ENCODE peak calls at places on chromosomes 3 and 15, in eight cellular contexts. One of them, this sample, is unnamed.
A peak's percentile ranks its signal among the peaks of the same experiment; 100 is the strongest.

GRCh38 chr3:99638244-99638948 is at the start of gene COL8A1:
- DNase-seq in CD8-positive, alpha-beta T cell: no peak
- DNase-seq in CD8-positive, alpha-beta memory T cell: no peak
- DNase-seq in lower lobe of right lung: peak; percentile 76
- DNase-seq in small intestine: no peak
- DNase-seq in neural progenitor cell: peak; percentile 57
- DNase-seq in uterus: peak; percentile 61
- DNase-seq in body of pancreas: peak; percentile 22
- DNase-seq in this sample: no peak

GRCh38 chr15:65789759-65790158 is 2.3 kb downstream of the DENND4A start:
- DNase-seq in CD8-positive, alpha-beta T cell: no peak
- DNase-seq in CD8-positive, alpha-beta memory T cell: no peak
- DNase-seq in lower lobe of right lung: no peak
- DNase-seq in small intestine: no peak
- DNase-seq in neural progenitor cell: no peak
- DNase-seq in uterus: no peak
- DNase-seq in body of pancreas: no peak
- DNase-seq in this sample: no peak

GRCh38 chr3:27721717-27722564 is at the start of gene EOMES:
- DNase-seq in CD8-positive, alpha-beta T cell: peak; percentile 73
- DNase-seq in CD8-positive, alpha-beta memory T cell: peak; percentile 78
- DNase-seq in lower lobe of right lung: peak; percentile 52
- DNase-seq in small intestine: peak; percentile 46
- DNase-seq in neural progenitor cell: peak; percentile 89
- DNase-seq in uterus: no peak
- DNase-seq in body of pancreas: peak; percentile 50
- DNase-seq in this sample: peak; percentile 65

GRCh38 chr3:5035113-5035512 is 55.9 kb downstream of the BHLHE40 start:
- DNase-seq in CD8-positive, alpha-beta T cell: no peak
- DNase-seq in CD8-positive, alpha-beta memory T cell: no peak
- DNase-seq in lower lobe of right lung: no peak
- DNase-seq in small intestine: no peak
- DNase-seq in neural progenitor cell: no peak
- DNase-seq in uterus: no peak
- DNase-seq in body of pancreas: no peak
- DNase-seq in this sample: no peak

GRCh38 chr3:49689046-49689886 is at the start of the genes MST1 and RNF123:
- DNase-seq in CD8-positive, alpha-beta T cell: peak; percentile 92
- DNase-seq in CD8-positive, alpha-beta memory T cell: peak; percentile 94
- DNase-seq in lower lobe of right lung: peak; percentile 92
- DNase-seq in small intestine: peak; percentile 85
- DNase-seq in neural progenitor cell: peak; percentile 97
- DNase-seq in uterus: peak; percentile 91
- DNase-seq in body of pancreas: peak; percentile 87
- DNase-seq in this sample: peak; percentile 94

GRCh38 chr3:182912476-182912875 is 67.9 kb downstream of the DCUN1D1 start:
- DNase-seq in CD8-positive, alpha-beta T cell: no peak
- DNase-seq in CD8-positive, alpha-beta memory T cell: no peak
- DNase-seq in lower lobe of right lung: no peak
- DNase-seq in small intestine: no peak
- DNase-seq in neural progenitor cell: no peak
- DNase-seq in uterus: no peak
- DNase-seq in body of pancreas: no peak
- DNase-seq in this sample: no peak

GRCh38 chr3:138941259-138941885 is 5.6 kb downstream of the FOXL2 start:
- DNase-seq in CD8-positive, alpha-beta T cell: no peak
- DNase-seq in CD8-positive, alpha-beta memory T cell: no peak
- DNase-seq in lower lobe of right lung: no peak
- DNase-seq in small intestine: peak; percentile 61
- DNase-seq in neural progenitor cell: peak; percentile 79
- DNase-seq in uterus: no peak
- DNase-seq in body of pancreas: no peak
- DNase-seq in this sample: peak; percentile 42

GRCh38 chr15:22974745-22975144 is 5.4 kb downstream of the CYFIP1 start:
- DNase-seq in CD8-positive, alpha-beta T cell: no peak
- DNase-seq in CD8-positive, alpha-beta memory T cell: no peak
- DNase-seq in lower lobe of right lung: no peak
- DNase-seq in small intestine: no peak
- DNase-seq in neural progenitor cell: no peak
- DNase-seq in uterus: no peak
- DNase-seq in body of pancreas: no peak
- DNase-seq in this sample: no peak

GRCh38 chr3:179046497-179047353 is 24.9 kb downstream of the ZMAT3 start:
- DNase-seq in CD8-positive, alpha-beta T cell: no peak
- DNase-seq in CD8-positive, alpha-beta memory T cell: no peak
- DNase-seq in lower lobe of right lung: no peak
- DNase-seq in small intestine: no peak
- DNase-seq in neural progenitor cell: no peak
- DNase-seq in uterus: no peak
- DNase-seq in body of pancreas: no peak
- DNase-seq in this sample: no peak

GRCh38 chr3:14497321-14497720 is 42.8 kb downstream of the GRIP2 start:
- DNase-seq in CD8-positive, alpha-beta T cell: no peak
- DNase-seq in CD8-positive, alpha-beta memory T cell: no peak
- DNase-seq in lower lobe of right lung: no peak
- DNase-seq in small intestine: no peak
- DNase-seq in neural progenitor cell: no peak
- DNase-seq in uterus: no peak
- DNase-seq in body of pancreas: no peak
- DNase-seq in this sample: no peak

GRCh38 chr3:118810499-118811035 is 224.1 kb downstream of the IGSF11 start:
- DNase-seq in CD8-positive, alpha-beta T cell: no peak
- DNase-seq in CD8-positive, alpha-beta memory T cell: no peak
- DNase-seq in lower lobe of right lung: no peak
- DNase-seq in small intestine: no peak
- DNase-seq in neural progenitor cell: no peak
- DNase-seq in uterus: no peak
- DNase-seq in body of pancreas: no peak
- DNase-seq in this sample: no peak

GRCh38 chr3:101253429-101253828 is 66.9 kb downstream of the IMPG2 start:
- DNase-seq in CD8-positive, alpha-beta T cell: no peak
- DNase-seq in CD8-positive, alpha-beta memory T cell: no peak
- DNase-seq in lower lobe of right lung: no peak
- DNase-seq in small intestine: no peak
- DNase-seq in neural progenitor cell: no peak
- DNase-seq in uterus: no peak
- DNase-seq in body of pancreas: no peak
- DNase-seq in this sample: no peak

GRCh38 chr15:59298255-59298856 is 74.3 kb downstream of the MYO1E start:
- DNase-seq in CD8-positive, alpha-beta T cell: no peak
- DNase-seq in CD8-positive, alpha-beta memory T cell: no peak
- DNase-seq in lower lobe of right lung: no peak
- DNase-seq in small intestine: no peak
- DNase-seq in neural progenitor cell: no peak
- DNase-seq in uterus: no peak
- DNase-seq in body of pancreas: no peak
- DNase-seq in this sample: no peak

GRCh38 chr3:178623666-178624255 is 87.5 kb downstream of the KCNMB2 start:
- DNase-seq in CD8-positive, alpha-beta T cell: no peak
- DNase-seq in CD8-positive, alpha-beta memory T cell: no peak
- DNase-seq in lower lobe of right lung: no peak
- DNase-seq in small intestine: no peak
- DNase-seq in neural progenitor cell: no peak
- DNase-seq in uterus: no peak
- DNase-seq in body of pancreas: no peak
- DNase-seq in this sample: no peak

GRCh38 chr3:21017115-21017852 is 733.7 kb downstream of the ZNF385D start:
- DNase-seq in CD8-positive, alpha-beta T cell: no peak
- DNase-seq in CD8-positive, alpha-beta memory T cell: no peak
- DNase-seq in lower lobe of right lung: no peak
- DNase-seq in small intestine: no peak
- DNase-seq in neural progenitor cell: peak; percentile 3
- DNase-seq in uterus: no peak
- DNase-seq in body of pancreas: no peak
- DNase-seq in this sample: no peak
- H3K9me3 ChIP-seq in CD8-positive, alpha-beta T cell: no peaks in the 10 kb centered on the region
- H3K9me3 ChIP-seq in CD8-positive, alpha-beta memory T cell: no peaks in the 10 kb centered on the region
- H3K9me3 ChIP-seq in lower lobe of right lung: peaks cover 10% of the 10 kb centered on the region
- H3K9me3 ChIP-seq in small intestine: no peaks in the 10 kb centered on the region
- H3K9me3 ChIP-seq in neural progenitor cell: no peaks in the 10 kb centered on the region
- H3K9me3 ChIP-seq in uterus: no peaks in the 10 kb centered on the region
- H3K9me3 ChIP-seq in body of pancreas: peaks cover 5% of the 10 kb centered on the region
- H3K9me3 ChIP-seq in this sample: peaks cover 4% of the 10 kb centered on the region

GRCh38 chr15:42282926-42283325 is 9.7 kb upstream of the TMEM87A start:
- DNase-seq in CD8-positive, alpha-beta T cell: no peak
- DNase-seq in CD8-positive, alpha-beta memory T cell: no peak
- DNase-seq in lower lobe of right lung: no peak
- DNase-seq in small intestine: no peak
- DNase-seq in neural progenitor cell: no peak
- DNase-seq in uterus: no peak
- DNase-seq in body of pancreas: no peak
- DNase-seq in this sample: no peak

GRCh38 chr15:42282344-42282743 is 9.1 kb upstream of the TMEM87A start:
- DNase-seq in CD8-positive, alpha-beta T cell: no peak
- DNase-seq in CD8-positive, alpha-beta memory T cell: no peak
- DNase-seq in lower lobe of right lung: no peak
- DNase-seq in small intestine: no peak
- DNase-seq in neural progenitor cell: no peak
- DNase-seq in uterus: no peak
- DNase-seq in body of pancreas: no peak
- DNase-seq in this sample: no peak

GRCh38 chr15:42285042-42285441 is 11.8 kb upstream of the TMEM87A start:
- DNase-seq in CD8-positive, alpha-beta T cell: no peak
- DNase-seq in CD8-positive, alpha-beta memory T cell: no peak
- DNase-seq in lower lobe of right lung: no peak
- DNase-seq in small intestine: no peak
- DNase-seq in neural progenitor cell: no peak
- DNase-seq in uterus: no peak
- DNase-seq in body of pancreas: no peak
- DNase-seq in this sample: no peak

GRCh38 chr15:42284551-42284950 is 11.3 kb upstream of the TMEM87A start:
- DNase-seq in CD8-positive, alpha-beta T cell: no peak
- DNase-seq in CD8-positive, alpha-beta memory T cell: no peak
- DNase-seq in lower lobe of right lung: no peak
- DNase-seq in small intestine: no peak
- DNase-seq in neural progenitor cell: no peak
- DNase-seq in uterus: no peak
- DNase-seq in body of pancreas: no peak
- DNase-seq in this sample: no peak

DNA sequence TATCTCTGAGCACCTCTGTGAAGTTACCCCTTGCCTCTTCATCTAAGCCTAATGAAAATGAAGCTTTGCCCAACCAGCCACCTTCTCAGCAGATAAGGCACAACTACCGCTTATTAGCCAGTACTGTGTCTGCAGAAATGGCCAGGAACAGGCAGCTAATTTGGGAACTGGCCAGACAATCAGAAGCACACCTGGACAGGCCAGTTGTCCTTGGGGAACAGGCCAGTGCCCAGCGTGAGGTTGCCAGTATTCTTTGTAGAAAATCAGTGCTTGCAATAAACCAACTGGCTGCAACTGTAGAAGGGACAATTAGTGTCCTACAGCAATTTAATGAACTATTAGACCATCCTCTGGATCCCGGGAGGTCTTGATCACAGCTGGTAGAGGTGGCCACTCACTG is 10.4 kb upstream of the TMEM87A start:
- DNase-seq in CD8-positive, alpha-beta T cell: no peak
- DNase-seq in CD8-positive, alpha-beta memory T cell: no peak
- DNase-seq in lower lobe of right lung: no peak
- DNase-seq in small intestine: no peak
- DNase-seq in neural progenitor cell: no peak
- DNase-seq in uterus: no peak
- DNase-seq in body of pancreas: peak; percentile 25
- DNase-seq in this sample: no peak
- H3K27me3 ChIP-seq in CD8-positive, alpha-beta T cell: no peaks in the 10 kb centered on the region
- H3K27me3 ChIP-seq in CD8-positive, alpha-beta memory T cell: no peaks in the 10 kb centered on the region
- H3K27me3 ChIP-seq in lower lobe of right lung: no peaks in the 10 kb centered on the region
- H3K27me3 ChIP-seq in small intestine: no peaks in the 10 kb centered on the region
- H3K27me3 ChIP-seq in neural progenitor cell: no peaks in the 10 kb centered on the region
- H3K27me3 ChIP-seq in uterus: no peaks in the 10 kb centered on the region
- H3K27me3 ChIP-seq in body of pancreas: no peaks in the 10 kb centered on the region
- H3K27me3 ChIP-seq in this sample: no peaks in the 10 kb centered on the region

GRCh38 chr3:147540921-147541320 is 131.8 kb downstream of the ZIC1 start:
- DNase-seq in CD8-positive, alpha-beta T cell: no peak
- DNase-seq in CD8-positive, alpha-beta memory T cell: no peak
- DNase-seq in lower lobe of right lung: no peak
- DNase-seq in small intestine: no peak
- DNase-seq in neural progenitor cell: no peak
- DNase-seq in uterus: no peak
- DNase-seq in body of pancreas: no peak
- DNase-seq in this sample: no peak

DNA sequence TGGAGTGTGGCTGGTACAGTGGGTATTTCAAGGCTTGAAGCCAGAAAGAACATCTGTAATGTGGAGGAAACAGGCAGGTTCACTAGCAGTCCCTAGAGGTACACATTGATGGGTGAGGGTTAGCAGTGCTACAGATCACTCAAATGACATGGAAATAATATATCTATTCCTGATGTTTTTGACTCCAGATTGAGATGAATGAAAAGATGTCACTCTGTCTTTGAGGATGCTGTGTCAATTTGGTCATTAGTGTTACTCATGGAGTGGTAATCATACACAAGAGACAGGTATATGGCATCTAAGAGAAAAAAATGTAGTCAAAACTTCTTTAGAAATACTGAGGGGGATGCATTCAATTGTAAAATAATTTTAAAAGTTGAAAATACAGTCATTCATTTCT is 135.1 kb downstream of the ZIC1 start:
- DNase-seq in CD8-positive, alpha-beta T cell: no peak
- DNase-seq in CD8-positive, alpha-beta memory T cell: no peak
- DNase-seq in lower lobe of right lung: no peak
- DNase-seq in small intestine: no peak
- DNase-seq in neural progenitor cell: no peak
- DNase-seq in uterus: no peak
- DNase-seq in body of pancreas: no peak
- DNase-seq in this sample: no peak
- H3K27ac ChIP-seq in CD8-positive, alpha-beta T cell: no peak overlapping the region
- H3K27ac ChIP-seq in CD8-positive, alpha-beta memory T cell: no peak overlapping the region
- H3K27ac ChIP-seq in lower lobe of right lung: no peak overlapping the region
- H3K27ac ChIP-seq in small intestine: no peak overlapping the region
- H3K27ac ChIP-seq in neural progenitor cell: no peak overlapping the region
- H3K27ac ChIP-seq in uterus: no peak overlapping the region
- H3K27ac ChIP-seq in body of pancreas: no peak overlapping the region
- H3K27ac ChIP-seq in this sample: no peak overlapping the region

GRCh38 chr15:25094066-25094465 is 139.3 kb downstream of the SNRPN start:
- DNase-seq in CD8-positive, alpha-beta T cell: no peak
- DNase-seq in CD8-positive, alpha-beta memory T cell: no peak
- DNase-seq in lower lobe of right lung: no peak
- DNase-seq in small intestine: no peak
- DNase-seq in neural progenitor cell: no peak
- DNase-seq in uterus: no peak
- DNase-seq in body of pancreas: no peak
- DNase-seq in this sample: no peak

GRCh38 chr15:25095179-25095578 is 140.4 kb downstream of the SNRPN start:
- DNase-seq in CD8-positive, alpha-beta T cell: no peak
- DNase-seq in CD8-positive, alpha-beta memory T cell: no peak
- DNase-seq in lower lobe of right lung: no peak
- DNase-seq in small intestine: no peak
- DNase-seq in neural progenitor cell: no peak
- DNase-seq in uterus: no peak
- DNase-seq in body of pancreas: no peak
- DNase-seq in this sample: no peak

GRCh38 chr15:25092661-25093060 is 137.9 kb downstream of the SNRPN start:
- DNase-seq in CD8-positive, alpha-beta T cell: no peak
- DNase-seq in CD8-positive, alpha-beta memory T cell: no peak
- DNase-seq in lower lobe of right lung: no peak
- DNase-seq in small intestine: no peak
- DNase-seq in neural progenitor cell: no peak
- DNase-seq in uterus: no peak
- DNase-seq in body of pancreas: no peak
- DNase-seq in this sample: no peak

GRCh38 chr15:25093455-25094029 is 138.8 kb downstream of the SNRPN start:
- DNase-seq in CD8-positive, alpha-beta T cell: no peak
- DNase-seq in CD8-positive, alpha-beta memory T cell: no peak
- DNase-seq in lower lobe of right lung: no peak
- DNase-seq in small intestine: no peak
- DNase-seq in neural progenitor cell: no peak
- DNase-seq in uterus: no peak
- DNase-seq in body of pancreas: no peak
- DNase-seq in this sample: no peak

GRCh38 chr15:25094519-25094918 is 139.7 kb downstream of the SNRPN start:
- DNase-seq in CD8-positive, alpha-beta T cell: no peak
- DNase-seq in CD8-positive, alpha-beta memory T cell: no peak
- DNase-seq in lower lobe of right lung: no peak
- DNase-seq in small intestine: no peak
- DNase-seq in neural progenitor cell: no peak
- DNase-seq in uterus: no peak
- DNase-seq in body of pancreas: no peak
- DNase-seq in this sample: no peak
- H3K9me3 ChIP-seq in CD8-positive, alpha-beta T cell: peaks cover 36% of the 10 kb centered on the region
- H3K9me3 ChIP-seq in CD8-positive, alpha-beta memory T cell: peaks cover 31% of the 10 kb centered on the region
- H3K9me3 ChIP-seq in lower lobe of right lung: peaks cover 100% of the 10 kb centered on the region
- H3K9me3 ChIP-seq in small intestine: peaks cover 2% of the 10 kb centered on the region
- H3K9me3 ChIP-seq in neural progenitor cell: peaks cover 3% of the 10 kb centered on the region
- H3K9me3 ChIP-seq in uterus: peaks cover 44% of the 10 kb centered on the region
- H3K9me3 ChIP-seq in body of pancreas: peaks cover 65% of the 10 kb centered on the region
- H3K9me3 ChIP-seq in this sample: peaks cover 87% of the 10 kb centered on the region